ENCODE peak calls at places on chromosomes 11 and 22, in nine cellular contexts. V, R, M, W, Z, H, I, K and J are unnamed samples.

GRCh38 chr11:9827700-9828099 is 163.8 kb downstream of the SWAP70 start:
- DNase-seq in Z (no peak), I (no peak), K (no peak), W (no peak), R (no peak), M (no peak), H (no peak), V (no peak), J (no peak)

GRCh38 chr11:119461250-119461963 is 38.4 kb upstream of the THY1 start:
- DNase-seq in K (no peak), W (no peak), H (no peak), R (no peak), Z (no peak), V (no peak), I (no peak), M (no peak), J (peak; percentile 25)

GRCh38 chr11:128551641-128552335 is 35.6 kb downstream of the ETS1 start:
- DNase-seq in Z (no peak), H (no peak), W (no peak), K (no peak), I (no peak), V (no peak), R (peak; percentile 32), M (no peak), J (no peak)

GRCh38 chr22:35452810-35453743 is 53.1 kb downstream of the MCM5 start:
- DNase-seq in R (no peak), Z (no peak), W (no peak), K (no peak), I (no peak), M (no peak), H (peak; percentile 46), V (no peak), J (no peak)

GRCh38 chr11:74532496-74533246 is 39.1 kb upstream of the LIPT2 start:
- DNase-seq in H (no peak), Z (no peak), K (no peak), M (peak; percentile 55), R (no peak), I (no peak), W (no peak), V (peak; percentile 9), J (no peak)

GRCh38 chr11:112861356-112861755 is 99.9 kb upstream of the NCAM1 start:
- DNase-seq in W (no peak), K (no peak), H (no peak), Z (no peak), M (no peak), I (no peak), V (no peak), R (no peak), J (no peak)

GRCh38 chr22:30507670-30508069 is 2.2 kb upstream of the SEC14L4 start:
- DNase-seq in R (no peak), K (no peak), I (no peak), M (no peak), W (no peak), V (no peak), Z (no peak), H (no peak), J (no peak)

GRCh38 chr11:112961751-112962747 is 829 bp downstream of the NCAM1 start:
- DNase-seq in K (no peak), H (peak; percentile 77), Z (peak; percentile 7), W (peak; percentile 47), V (no peak), M (peak; percentile 9), I (no peak), R (no peak), J (no peak)

GRCh38 chr11:12897390-12897789 is 111.7 kb upstream of the RASSF10 start:
- DNase-seq in R (no peak), V (no peak), W (no peak), Z (no peak), H (no peak), M (no peak), K (no peak), I (no peak), J (no peak)

GRCh38 chr11:64568041-64568571 is 22.9 kb upstream of the SLC22A12 start:
- DNase-seq in H (peak; percentile 74), Z (no peak), M (no peak), I (no peak), R (no peak), V (no peak), W (no peak), K (no peak), J (peak; percentile 71)

GRCh38 chr11:68038226-68038717 is 553 bp upstream of the TCIRG1 start:
- DNase-seq in R (no peak), V (no peak), Z (no peak), I (no peak), K (no peak), W (no peak), H (peak; percentile 83), M (peak; percentile 90), J (no peak)

GRCh38 chr11:75858613-75859012 is 43.6 kb downstream of the UVRAG start:
- DNase-seq in K (peak; percentile 38), R (peak; percentile 71), M (peak; percentile 23), I (no peak), V (no peak), Z (peak; percentile 52), W (no peak), H (no peak), J (no peak)

GRCh38 chr11:64801591-64802369 is 1.2 kb downstream of the MAP4K2 start:
- DNase-seq in I (no peak), M (no peak), R (no peak), K (no peak), W (no peak), H (no peak), V (no peak), Z (no peak), J (no peak)

GRCh38 chr22:21642584-21643448 is 714 bp downstream of the SDF2L1 start:
- DNase-seq in I (no peak), Z (peak; percentile 41), R (peak; percentile 63), M (peak; percentile 78), W (peak; percentile 70), V (no peak), K (no peak), H (peak; percentile 87), J (no peak)

GRCh38 chr22:29442976-29443375 is 4.6 kb downstream of the RFPL1 start:
- DNase-seq in H (no peak), I (no peak), R (peak; percentile 5), Z (no peak), K (no peak), V (no peak), M (no peak), W (no peak), J (no peak)

GRCh38 chr11:2612884-2613571 is 86.8 kb downstream of the KCNQ1OT1 start:
- DNase-seq in Z (peak; percentile 19), M (peak; percentile 32), W (no peak), H (no peak), K (no peak), I (no peak), R (no peak), V (no peak), J (no peak)

GRCh38 chr11:94305146-94305545 is 766 bp downstream of the IZUMO1R start:
- DNase-seq in K (no peak), M (no peak), H (no peak), V (peak; percentile 28), Z (peak; percentile 5), R (peak; percentile 14), W (no peak), I (no peak), J (no peak)

GRCh38 chr11:19632435-19632834 is 80.2 kb upstream of the NAV2 start:
- DNase-seq in R (peak; percentile 29), M (no peak), K (peak; percentile 53), V (peak; percentile 4), H (no peak), Z (peak; percentile 62), I (no peak), W (no peak), J (no peak)

GRCh38 chr22:42930810-42931420 is 73.8 kb upstream of the ARFGAP3 start:
- DNase-seq in W (no peak), R (peak; percentile 70), V (no peak), H (no peak), K (no peak), M (no peak), I (no peak), Z (no peak), J (no peak)
- TF ChIP-seq CTCF in W (peak; percentile 6), R (peak; percentile 34), V (peak; percentile 59), H (no peak), K (no peak), M (no peak), I (no peak), Z (no peak), J (peak; percentile 2)

DNA sequence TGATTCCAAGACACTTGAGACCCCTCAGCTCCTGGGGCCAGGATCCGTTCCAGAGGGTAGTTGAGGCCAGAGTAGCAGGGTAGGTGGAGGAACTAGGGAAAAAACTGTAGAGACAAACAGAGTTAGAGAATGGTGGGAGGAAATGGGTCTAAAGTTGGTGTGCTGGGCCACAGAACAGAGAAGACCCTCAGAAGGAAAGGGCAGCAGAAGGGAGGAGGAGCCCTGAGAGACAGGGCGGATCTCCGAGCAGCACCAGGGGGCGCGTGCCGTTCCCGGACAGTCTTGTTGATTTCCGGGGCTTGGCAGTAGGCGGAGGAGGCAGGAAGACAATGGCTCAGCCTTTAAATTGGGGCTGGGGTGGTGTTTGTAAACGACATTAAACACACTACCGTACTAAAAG is 2.4 kb upstream of the CECR2 start:
- DNase-seq in Z (peak; percentile 50), W (no peak), I (no peak), K (no peak), V (no peak), M (peak; percentile 60), H (no peak), R (peak; percentile 48), J (no peak)
- TF ChIP-seq CTCF in Z (peak; percentile 63), W (no peak), I (no peak), K (peak; percentile 14), V (peak; percentile 48), M (peak; percentile 59), H (no peak), R (peak; percentile 60), J (no peak)

GRCh38 chr11:122113836-122114235 is 2.2 kb downstream of the BLID start:
- DNase-seq in V (no peak), R (no peak), W (no peak), Z (peak; percentile 80), K (no peak), M (no peak), I (no peak), H (no peak), J (no peak)
- TF ChIP-seq CTCF in V (no peak), R (no peak), W (no peak), Z (peak; percentile 15), K (peak; percentile 10), M (no peak), I (no peak), H (no peak), J (no peak)

GRCh38 chr22:48661984-48662383 is 1165.7 kb downstream of the BRD1 start:
- DNase-seq in K (no peak), H (peak; percentile 59), W (no peak), V (no peak), M (no peak), I (no peak), Z (no peak), R (no peak), J (no peak)

GRCh38 chr22:48664586-48664985 is 1163.1 kb downstream of the BRD1 start:
- DNase-seq in V (no peak), H (no peak), K (no peak), M (no peak), I (no peak), R (no peak), Z (no peak), W (no peak), J (no peak)

GRCh38 chr22:48662476-48663150 is 1165.1 kb downstream of the BRD1 start:
- DNase-seq in K (no peak), Z (no peak), W (no peak), M (no peak), I (no peak), H (peak; percentile 55), R (no peak), V (no peak), J (no peak)

GRCh38 chr22:48665286-48666010 is 1162.2 kb downstream of the BRD1 start:
- DNase-seq in W (no peak), V (no peak), I (no peak), Z (no peak), H (peak; percentile 33), M (no peak), R (no peak), K (no peak), J (no peak)

GRCh38 chr22:48663297-48663696 is 1164.4 kb downstream of the BRD1 start:
- DNase-seq in R (peak; percentile 24), V (no peak), K (no peak), W (no peak), M (no peak), H (peak; percentile 26), I (no peak), Z (no peak), J (no peak)
- TF ChIP-seq CTCF in R (peak; percentile 25), V (no peak), K (peak; percentile 31), W (peak; percentile 14), M (no peak), H (no peak), I (no peak), Z (peak; percentile 46), J (no peak)